ENCODE peak calls at places on chromosomes 13 and 19, in six cellular contexts. J is mesothelial cell of epicardium, C is glutamatergic neuron, U is hepatocyte, K is astrocyte of the cerebellum, A is tibial artery. G is an unnamed sample.

GRCh38 chr19:9995999-9996398 is 14.3 kb downstream of the COL5A3 start:
- DNase-seq in J (no peak), C (no peak), U (no peak), K (no peak), A (no peak), G (no peak)

GRCh38 chr19:10618846-10619245 is 6.5 kb upstream of the SLC44A2 start:
- DNase-seq in J (no peak), C (no peak), U (no peak), K (no peak), A (no peak), G (no peak)

GRCh38 chr19:13016628-13017305 is 21.5 kb downstream of the NFIX start:
- DNase-seq in J (no peak), C (no peak), U (no peak), K (no peak), A (no peak), G (no peak)

GRCh38 chr19:15235796-15236195 is 3.5 kb upstream of the EPHX3 start:
- DNase-seq in J (no peak), C (no peak), U (no peak), K (no peak), A (no peak), G (no peak)

GRCh38 chr13:24313449-24313848 is 4.1 kb downstream of the C1QTNF9 start:
- DNase-seq in J (no peak), C (no peak), U (no peak), K (no peak), A (no peak), G (no peak)

GRCh38 chr13:109541081-109541480 is 245.3 kb downstream of the IRS2 start:
- DNase-seq in J (no peak), C (no peak), U (no peak), K (no peak), A (no peak), G (no peak)

GRCh38 chr19:38055655-38056521 is 148.9 kb downstream of the SIPA1L3 start:
- DNase-seq in J (peak; percentile 51), C (no peak), U (no peak), K (no peak), A (no peak), G (no peak)

GRCh38 chr19:16066611-16067104 is 9.6 kb upstream of the TPM4 start:
- DNase-seq in J (no peak), C (no peak), U (no peak), K (no peak), A (no peak), G (no peak)

GRCh38 chr19:40687525-40688016 is 2.9 kb downstream of the NUMBL start:
- DNase-seq in J (no peak), C (no peak), U (no peak), K (no peak), A (peak; percentile 91), G (peak; percentile 66)

GRCh38 chr13:81409284-81409683 is 1068.4 kb upstream of the SPRY2 start:
- DNase-seq in J (no peak), C (no peak), U (no peak), K (no peak), A (no peak), G (no peak)

GRCh38 chr13:72891423-72891822 is 109.5 kb downstream of the PIBF1 start:
- DNase-seq in J (no peak), C (no peak), U (no peak), K (no peak), A (no peak), G (no peak)

GRCh38 chr13:65378943-65379519 is 1851.1 kb downstream of the PCDH9 start:
- DNase-seq in J (no peak), C (no peak), U (no peak), K (no peak), A (no peak), G (no peak)

DNA sequence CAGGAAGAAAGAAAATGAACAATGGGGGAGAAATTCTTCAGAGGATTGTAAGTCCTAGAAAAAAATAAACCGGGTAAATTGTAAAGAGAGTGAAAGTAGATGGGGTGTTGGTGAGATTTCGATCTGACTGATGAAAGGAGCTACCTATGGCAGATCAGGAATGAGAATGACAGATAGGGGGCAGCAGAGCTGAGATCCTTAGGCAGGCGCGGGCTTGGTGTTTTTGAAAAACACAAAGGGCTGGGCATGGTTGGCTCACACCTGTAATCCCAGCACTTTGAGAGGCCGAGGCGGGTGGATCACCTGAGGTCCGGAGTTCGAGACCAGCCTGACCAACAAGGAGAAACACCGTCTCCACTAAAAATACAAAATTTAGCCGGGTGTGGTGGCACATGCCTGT is 1468.6 kb upstream of the SLC10A2 start:
- DNase-seq in J (no peak), C (no peak), U (no peak), K (no peak), A (no peak), G (no peak)
- TF ChIP-seq CTCF in J (no peak), C (no peak), U (no peak), K (no peak), A (no peak), G (no peak)

DNA sequence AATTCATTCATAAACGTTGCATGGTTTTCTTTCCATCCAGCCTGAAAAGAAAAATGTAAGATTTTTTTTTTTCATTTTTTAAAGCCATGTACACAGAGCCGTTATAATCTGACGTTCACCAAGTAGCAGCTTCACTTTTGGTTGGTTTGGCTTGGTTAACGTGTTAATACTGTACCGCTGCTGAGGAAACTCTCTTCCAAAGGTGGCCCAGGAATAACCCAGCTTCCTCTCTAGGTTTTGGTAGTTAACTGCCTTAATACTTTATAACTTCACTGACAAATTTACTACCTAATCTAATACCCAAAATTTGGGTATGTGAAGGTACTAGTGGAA is 1.7 kb downstream of the INTS6 start:
- DNase-seq in J (no peak), C (no peak), U (no peak), K (no peak), A (no peak), G (no peak)
- TF ChIP-seq CTCF in J (no peak), C (no peak), U (no peak), K (no peak), A (no peak), G (no peak)

GRCh38 chr13:98592353-98592740 is 15.4 kb upstream of the STK24 start:
- DNase-seq in J (no peak), C (no peak), U (no peak), K (no peak), A (no peak), G (no peak)

GRCh38 chr13:98599502-98600328 is 22.8 kb upstream of the STK24 start:
- DNase-seq in J (no peak), C (no peak), U (no peak), K (no peak), A (no peak), G (no peak)

GRCh38 chr13:98595134-98595533 is 18.2 kb upstream of the STK24 start:
- DNase-seq in J (no peak), C (no peak), U (no peak), K (no peak), A (no peak), G (no peak)

DNA sequence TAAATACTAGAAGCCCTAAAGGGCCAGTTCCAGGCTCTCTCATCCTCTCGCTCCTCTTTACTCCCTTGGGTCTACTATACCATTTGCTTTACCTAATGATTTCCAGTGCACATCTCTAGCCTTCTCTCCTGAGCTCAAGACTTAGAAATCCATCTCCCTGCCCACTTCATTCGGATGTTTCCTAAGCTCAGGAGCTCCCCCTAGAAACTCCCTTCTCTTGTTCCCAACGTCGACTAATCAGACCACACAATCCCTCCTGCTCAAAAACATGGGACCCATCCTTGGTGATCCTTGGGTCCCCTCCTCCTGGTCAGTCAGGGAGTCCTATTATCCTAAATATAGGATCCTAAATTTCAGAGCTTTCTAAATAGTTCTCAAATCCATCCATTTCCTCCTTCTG is 21.1 kb upstream of the STK24 start:
- DNase-seq in J (no peak), C (no peak), U (no peak), K (no peak), A (no peak), G (no peak)
- TF ChIP-seq CTCF in J (no peak), C (no peak), U (no peak), K (no peak), A (no peak), G (no peak)

GRCh38 chr19:2087621-2088100 is 8.5 kb downstream of the MOB3A start:
- DNase-seq in J (no peak), C (no peak), U (no peak), K (no peak), A (peak; percentile 46), G (no peak)
- TF ChIP-seq CTCF in J (no peak), C (no peak), U (no peak), K (no peak), A (no peak), G (peak; percentile 40)

DNA sequence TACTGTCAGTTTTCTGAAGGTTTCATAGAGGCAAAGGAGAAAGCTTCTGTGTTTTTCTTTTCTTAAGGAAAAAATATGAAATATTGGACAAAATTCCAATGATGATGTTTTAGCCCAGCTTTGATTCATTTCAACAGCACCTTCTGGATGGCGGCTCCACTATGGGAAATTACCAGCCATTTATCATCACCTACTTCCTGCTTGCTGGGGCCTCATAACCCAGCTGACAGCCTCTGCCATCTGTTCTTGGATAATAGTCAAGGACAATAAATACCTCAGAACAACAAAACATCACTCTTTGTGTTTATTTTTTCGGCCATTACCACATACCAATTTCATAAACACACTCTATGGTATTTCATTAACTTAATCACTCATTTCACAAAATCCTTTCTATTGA is 629.9 kb downstream of the LIG4 start:
- DNase-seq in J (no peak), C (no peak), U (no peak), K (no peak), A (no peak), G (no peak)
- TF ChIP-seq CTCF in J (no peak), C (no peak), U (no peak), K (no peak), A (no peak), G (no peak)

DNA sequence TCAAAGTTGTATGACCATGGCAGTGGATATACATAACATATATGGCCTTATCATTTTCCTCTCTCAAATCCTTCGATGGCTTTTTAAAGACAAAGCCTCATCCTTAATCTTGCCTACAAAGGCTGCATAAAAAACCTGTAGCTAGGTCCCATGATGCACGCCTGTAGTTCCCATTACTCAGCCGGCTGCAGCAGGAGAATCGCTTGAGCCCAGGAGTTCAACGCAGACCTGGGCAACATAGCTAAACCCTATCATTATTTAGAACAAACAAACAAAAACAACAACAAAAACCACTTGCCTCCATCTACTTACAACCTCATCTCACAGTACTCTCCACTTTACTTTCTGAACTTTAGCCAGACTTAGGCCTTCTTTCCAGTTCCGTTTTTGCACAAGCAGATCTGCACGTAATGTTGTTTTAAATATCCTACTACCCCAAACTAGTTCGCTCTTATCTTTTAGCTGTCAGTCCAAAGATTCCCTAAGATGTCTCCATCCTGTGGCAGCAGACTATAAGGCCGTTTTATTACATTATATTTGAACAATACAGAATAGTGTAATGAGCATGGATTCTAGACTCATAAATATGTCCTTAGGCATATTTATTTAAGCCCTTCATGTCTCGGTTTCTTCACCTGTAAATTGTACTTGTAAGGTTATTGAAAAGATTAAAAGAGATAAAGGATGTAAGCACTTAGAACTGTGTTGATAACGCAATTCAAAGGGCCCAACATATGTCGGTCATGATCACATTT is 969 bp upstream of the POMP start:
- DNase-seq in J (no peak), C (no peak), U (peak; percentile 22), K (no peak), A (no peak), G (no peak)
- TF ChIP-seq CTCF in J (no peak), C (no peak), U (peak; percentile 34), K (peak; percentile 10), A (no peak), G (no peak)

GRCh38 chr13:77406644-77407440 is 79.9 kb upstream of the MYCBP2 start:
- DNase-seq in J (no peak), C (no peak), U (no peak), K (no peak), A (no peak), G (no peak)

DNA sequence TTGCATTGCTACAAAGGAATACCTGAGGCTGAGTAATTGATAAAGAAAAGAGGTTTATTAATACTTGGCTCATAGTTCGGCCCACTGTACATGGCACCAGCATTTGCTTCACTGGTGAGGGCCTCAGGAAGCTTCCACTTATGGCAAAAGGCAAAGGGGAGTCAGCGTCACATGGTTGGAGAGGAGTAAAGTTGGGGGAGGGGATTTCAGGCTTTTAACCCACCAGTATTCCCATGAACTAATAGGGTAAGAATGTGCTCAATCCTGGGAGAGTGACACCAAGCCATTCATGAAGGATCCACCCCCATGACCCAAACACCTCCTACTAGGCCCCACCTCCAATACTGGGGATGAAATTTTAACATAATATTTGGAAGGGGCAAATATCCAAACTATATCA is 82.5 kb upstream of the MYCBP2 start:
- DNase-seq in J (no peak), C (no peak), U (no peak), K (no peak), A (no peak), G (no peak)
- TF ChIP-seq CTCF in J (no peak), C (no peak), U (no peak), K (no peak), A (no peak), G (no peak)

G was measured in CD14-positive monocyte.